ENCODE peak calls at places on chromosomes 1 and 21, in five cellular contexts. I is activated CD8-positive, alpha-beta T cell treated with anti-CD3 and anti-CD28 coated beads, Interleukin-2, amount 10 ng/mL, durations not matched to agents 7 days and 5 days; V is LoVo; N is posterior vena cava; F is stimulated activated CD4-positive, alpha-beta T cell treated with anti-CD3 and anti-CD28 coated beads, Interleukin-4, amount 100 ng/mL, for 24 hours. H is an unnamed sample.

GRCh38 chr1:237115035-237115434 is 73.1 kb downstream of the RYR2 start:
- DNase-seq in I (no peak), V (no peak), N (no peak), F (no peak), H (no peak)

GRCh38 chr1:201790261-201790660 is 38.7 kb upstream of the IPO9 start:
- DNase-seq in I (no peak), V (no peak), N (no peak), F (no peak), H (no peak)

GRCh38 chr1:39269791-39270342 is 65.4 kb downstream of the MACF1 start:
- DNase-seq in I (no peak), V (no peak), N (no peak), F (no peak), H (peak)

GRCh38 chr1:224300346-224300745 is 29.6 kb downstream of the NVL start:
- DNase-seq in I (no peak), V (no peak), N (no peak), F (no peak), H (no peak)

GRCh38 chr1:212106286-212106792 is 70.8 kb downstream of the DTL start:
- DNase-seq in I (no peak), V (no peak), N (no peak), F (no peak), H (no peak)

GRCh38 chr1:44519035-44519676 is 114.1 kb downstream of the RNF220 start:
- DNase-seq in I (no peak), V (no peak), N (no peak), F (no peak), H (no peak)

GRCh38 chr1:74502432-74502831 is 10.0 kb downstream of the LRRC53 start:
- DNase-seq in I (no peak), V (peak), N (no peak), F (no peak), H (peak)

GRCh38 chr1:219422811-219423598 is 189.9 kb downstream of the ZC3H11B start:
- DNase-seq in I (no peak), V (no peak), N (no peak), F (no peak), H (no peak)

GRCh38 chr1:87449348-87449963 is 120.8 kb downstream of the LMO4 start:
- DNase-seq in I (no peak), V (no peak), N (no peak), F (peak), H (no peak)

GRCh38 chr1:26035959-26036755 is 9.8 kb downstream of the SLC30A2 start:
- DNase-seq in I (peak), V (peak), N (peak), F (peak), H (peak)

GRCh38 chr1:88983791-88984552 is 8.5 kb downstream of the KYAT3 start:
- DNase-seq in I (peak), V (peak), N (no peak), F (no peak), H (peak)

GRCh38 chr1:214439352-214440119 is 111.9 kb downstream of the PTPN14 start:
- DNase-seq in I (peak), V (peak), N (no peak), F (peak), H (peak)

GRCh38 chr1:156815851-156816536 is 654 bp downstream of the SH2D2A start:
- DNase-seq in I (no peak), V (no peak), N (no peak), F (no peak), H (no peak)

GRCh38 chr1:94103608-94104007 is 17.3 kb downstream of the ABCA4 start:
- DNase-seq in I (no peak), V (no peak), N (no peak), F (no peak), H (no peak)

GRCh38 chr1:15167386-15167785 is 13.8 kb downstream of the TMEM51 start:
- DNase-seq in I (no peak), V (no peak), N (peak), F (no peak), H (no peak)

GRCh38 chr21:45615145-45615711 is 28.3 kb upstream of the PCBP3 start:
- DNase-seq in I (peak), V (no peak), N (peak), F (peak), H (peak)

GRCh38 chr21:45403133-45403824 is 1.7 kb upstream of the COL18A1 start:
- DNase-seq in I (no peak), V (no peak), N (peak), F (no peak), H (no peak)

GRCh38 chr1:207670997-207671396 is 26.1 kb downstream of the CR1L start:
- DNase-seq in I (no peak), V (no peak), N (no peak), F (no peak), H (no peak)

GRCh38 chr1:103142466-103142865 is 34.1 kb upstream of the COL11A1 start:
- DNase-seq in I (no peak), V (no peak), N (no peak), F (no peak), H (no peak)

GRCh38 chr1:208433086-208433485 is 188.9 kb upstream of the PLXNA2 start:
- DNase-seq in I (no peak), V (no peak), N (no peak), F (no peak), H (no peak)

GRCh38 chr21:18443085-18443484 is 39.5 kb upstream of the TMPRSS15 start:
- DNase-seq in I (no peak), V (no peak), N (no peak), F (no peak), H (no peak)

GRCh38 chr1:180278791-180279432 is 48.8 kb downstream of the LHX4 start:
- DNase-seq in I (no peak), V (no peak), N (no peak), F (no peak), H (no peak)

GRCh38 chr1:156444407-156445001 is 56.1 kb downstream of the MEF2D start:
- DNase-seq in I (peak), V (no peak), N (no peak), F (peak), H (peak)

GRCh38 chr1:8419172-8419571 is 101.3 kb downstream of the SLC45A1 start:
- DNase-seq in I (no peak), V (no peak), N (no peak), F (no peak), H (no peak)

GRCh38 chr1:84731519-84731918 is 41.3 kb upstream of the SSX2IP start:
- DNase-seq in I (no peak), V (no peak), N (no peak), F (no peak), H (no peak)

GRCh38 chr1:39081266-39082139 is 55.4 kb downstream of the NDUFS5 start:
- DNase-seq in I (peak), V (peak), N (peak), F (peak), H (no peak)

GRCh38 chr1:21937372-21938121 is 437 bp upstream of the HSPG2 start:
- DNase-seq in I (peak), V (peak), N (peak), F (peak), H (peak)

GRCh38 chr21:35309316-35309715 is 260.2 kb upstream of the RUNX1 start:
- DNase-seq in I (no peak), V (no peak), N (no peak), F (no peak), H (no peak)

GRCh38 chr1:22808186-22808845 is 97.7 kb downstream of the EPHB2 start:
- DNase-seq in I (no peak), V (no peak), N (no peak), F (no peak), H (no peak)

H was measured in NCI-H460.